ENCODE peak calls at places on chromosomes 7 and 10, in eight cellular contexts. H, F, R, P, S, M, X and Z are unnamed samples.

GRCh38 chr7:157493776-157494175 is 157.0 kb downstream of the DNAJB6 start:
- DNase-seq in H (no peak), R (no peak), S (no peak), P (no peak), F (no peak), M (peak; percentile 31), X (peak; percentile 40), Z (no peak)

GRCh38 chr10:124401633-124402032 is 17.1 kb downstream of the OAT start:
- DNase-seq in P (no peak), S (no peak), F (no peak), X (no peak), M (no peak), H (no peak), R (no peak), Z (no peak)

GRCh38 chr7:79451580-79451979 is 1.9 kb downstream of the MAGI2 start:
- DNase-seq in F (no peak), P (no peak), H (no peak), X (no peak), M (no peak), S (no peak), R (no peak), Z (no peak)

GRCh38 chr7:130904031-130904757 is 170.2 kb upstream of the KLF14 start:
- DNase-seq in R (peak; percentile 93), S (peak; percentile 99), M (peak; percentile 79), X (no peak), P (no peak), H (peak; percentile 95), F (no peak), Z (no peak)

GRCh38 chr10:122592161-122592560 is 31.6 kb downstream of the DMBT1 start:
- DNase-seq in F (no peak), X (no peak), S (no peak), P (no peak), M (no peak), R (no peak), H (no peak), Z (no peak)

GRCh38 chr7:112135815-112136706 is 70.1 kb downstream of the DOCK4 start:
- DNase-seq in R (no peak), P (no peak), S (no peak), H (peak; percentile 18), X (no peak), M (no peak), F (no peak), Z (no peak)

GRCh38 chr10:97291357-97292096 is 910 bp downstream of the ARHGAP19 start:
- DNase-seq in S (no peak), M (peak; percentile 16), X (no peak), P (no peak), R (no peak), H (no peak), F (no peak), Z (no peak)

GRCh38 chr10:63629363-63630084 is 108.3 kb downstream of the REEP3 start:
- DNase-seq in M (peak; percentile 98), H (peak; percentile 100), P (peak; percentile 96), S (peak; percentile 97), X (peak; percentile 98), R (peak; percentile 97), F (peak; percentile 96), Z (peak; percentile 88)

GRCh38 chr7:157436763-157437480 is 100.1 kb downstream of the DNAJB6 start:
- DNase-seq in M (peak; percentile 22), X (no peak), S (no peak), H (no peak), R (no peak), P (no peak), F (no peak), Z (no peak)

GRCh38 chr10:3018247-3018646 is 49.1 kb upstream of the PFKP start:
- DNase-seq in S (no peak), M (no peak), P (no peak), H (no peak), X (no peak), R (no peak), F (no peak), Z (no peak)

GRCh38 chr7:38185938-38186337 is 7.9 kb downstream of the STARD3NL start:
- DNase-seq in H (peak; percentile 18), M (no peak), F (no peak), R (no peak), X (no peak), S (no peak), P (no peak), Z (no peak)

GRCh38 chr10:970311-971149 is 17.7 kb upstream of the GTPBP4 start:
- DNase-seq in M (peak; percentile 57), H (peak; percentile 27), X (no peak), R (no peak), F (peak; percentile 68), P (no peak), S (peak; percentile 44), Z (no peak)

GRCh38 chr7:18552943-18553584 is 57.5 kb downstream of the HDAC9 start:
- DNase-seq in M (no peak), F (no peak), S (no peak), R (no peak), H (peak; percentile 80), P (no peak), X (no peak), Z (no peak)

GRCh38 chr7:134855467-134855866 is 76.0 kb downstream of the CALD1 start:
- DNase-seq in S (no peak), H (no peak), F (no peak), X (no peak), R (no peak), M (no peak), P (no peak), Z (no peak)

GRCh38 chr7:44449531-44449930 is 40.9 kb downstream of the NUDCD3 start:
- DNase-seq in S (no peak), X (no peak), R (no peak), F (no peak), M (no peak), P (no peak), H (no peak), Z (no peak)

GRCh38 chr7:44447874-44448425 is 42.5 kb downstream of the NUDCD3 start:
- DNase-seq in H (no peak), M (no peak), F (no peak), P (no peak), X (no peak), R (no peak), S (no peak), Z (no peak)

GRCh38 chr7:44448922-44449321 is 41.5 kb downstream of the NUDCD3 start:
- DNase-seq in H (no peak), M (no peak), F (no peak), P (no peak), R (no peak), S (no peak), X (no peak), Z (no peak)

GRCh38 chr7:44445986-44446671 is 44.3 kb downstream of the NUDCD3 start:
- DNase-seq in M (no peak), F (no peak), H (no peak), P (no peak), S (no peak), R (no peak), X (no peak), Z (no peak)

GRCh38 chr7:44448456-44448855 is 42.0 kb downstream of the NUDCD3 start:
- DNase-seq in S (no peak), X (no peak), M (no peak), F (no peak), R (no peak), H (no peak), P (no peak), Z (no peak)
- H3K27ac ChIP-seq in S (no peak overlapping the region), X (no peak overlapping the region), M (no peak overlapping the region), F (no peak overlapping the region), R (no peak overlapping the region), H (no peak overlapping the region), P (no peak overlapping the region), Z (no peak overlapping the region)

DNA sequence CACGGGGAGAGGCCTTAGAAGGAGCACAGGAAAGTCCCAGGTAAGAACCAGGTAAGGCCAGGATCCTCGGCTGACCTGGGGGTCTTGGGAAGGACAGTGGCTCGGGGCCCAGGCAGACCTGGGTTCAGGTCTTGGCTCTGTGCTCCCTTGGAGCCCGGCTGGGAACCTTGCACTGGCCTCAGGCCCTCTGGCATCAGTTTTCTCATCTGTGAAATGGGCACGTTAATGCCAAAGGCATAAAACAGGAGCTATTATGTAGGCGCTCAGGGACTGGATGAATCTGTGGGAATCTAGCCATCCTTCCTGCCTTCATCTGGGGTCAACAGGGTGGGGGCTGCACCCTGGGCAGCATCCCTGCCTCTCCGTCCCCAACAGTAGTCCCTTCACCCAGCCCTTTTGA is 8.3 kb upstream of the SLC29A4 start:
- DNase-seq in R (no peak), S (no peak), P (no peak), H (no peak), X (no peak), F (no peak), M (no peak), Z (no peak)
- H3K27ac ChIP-seq in R (no peak overlapping the region), S (no peak overlapping the region), P (peak overlapping the region; percentile 60), H (no peak overlapping the region), X (no peak overlapping the region), F (no peak overlapping the region), M (no peak overlapping the region), Z (no peak overlapping the region)

GRCh38 chr10:5887641-5888040 is 2.1 kb downstream of the ANKRD16 start:
- DNase-seq in F (no peak), S (no peak), H (no peak), R (no peak), P (no peak), X (no peak), M (no peak), Z (no peak)

GRCh38 chr10:5889624-5890518 is at the start of the genes ANKRD16 and FBH1:
- DNase-seq in M (peak; percentile 98), X (peak; percentile 99), P (peak; percentile 99), R (peak; percentile 96), S (peak; percentile 85), H (peak; percentile 93), F (peak; percentile 98), Z (peak; percentile 96)

GRCh38 chr10:5888843-5889623 is 660 bp downstream of the ANKRD16 start:
- DNase-seq in R (no peak), X (no peak), S (no peak), F (peak; percentile 31), H (peak; percentile 3), P (peak; percentile 51), M (peak; percentile 48), Z (peak; percentile 30)

GRCh38 chr10:5887029-5887428 is 2.7 kb downstream of the ANKRD16 start:
- DNase-seq in X (no peak), S (no peak), H (no peak), M (no peak), F (no peak), P (no peak), R (no peak), Z (no peak)

GRCh38 chr10:5888352-5888751 is 1.3 kb downstream of the ANKRD16 start:
- DNase-seq in M (no peak), S (peak; percentile 38), F (no peak), R (no peak), P (no peak), X (no peak), H (peak; percentile 8), Z (no peak)
- H3K27ac ChIP-seq in M (no peak overlapping the region), S (no peak overlapping the region), F (no peak overlapping the region), R (peak overlapping the region; percentile 78), P (peak overlapping the region; percentile 89), X (no peak overlapping the region), H (no peak overlapping the region), Z (peak overlapping the region; percentile 81)

GRCh38 chr10:107497024-107497423 is 332.5 kb upstream of the SORCS1 start:
- DNase-seq in M (no peak), H (no peak), F (no peak), R (no peak), P (no peak), S (no peak), X (no peak), Z (no peak)
- H3K27ac ChIP-seq in M (no peak overlapping the region), H (no peak overlapping the region), F (no peak overlapping the region), R (no peak overlapping the region), P (no peak overlapping the region), S (no peak overlapping the region), X (no peak overlapping the region), Z (no peak overlapping the region)